ENCODE peak calls at places on chromosomes 6 and 20, in seven cellular contexts. B, K, L, P, O, C and V are unnamed samples.

GRCh38 chr20:58005581-58006345 is 222.7 kb downstream of the ANKRD60 start:
- DNase-seq in O (no peak), P (no peak), C (no peak), B (no peak), K (no peak), L (no peak), V (no peak)

GRCh38 chr6:111715321-111715720 is 109.6 kb upstream of the TRAF3IP2 start:
- DNase-seq in C (no peak), P (no peak), L (no peak), O (no peak), K (no peak), B (no peak), V (no peak)

GRCh38 chr20:44181611-44182010 is 5.4 kb downstream of the JPH2 start:
- DNase-seq in L (no peak), P (no peak), O (no peak), K (no peak), B (no peak), C (no peak), V (no peak)

GRCh38 chr20:50516180-50516934 is 6.2 kb downstream of the PTPN1 start:
- DNase-seq in O (no peak), P (no peak), K (no peak), B (no peak), C (no peak), L (peak; percentile 69), V (no peak)

GRCh38 chr6:157644043-157644810 is 178.8 kb upstream of the SNX9 start:
- DNase-seq in O (no peak), P (no peak), B (peak; percentile 37), C (no peak), K (no peak), L (no peak), V (peak; percentile 39)

GRCh38 chr6:27452496-27452897 is 20.4 kb downstream of the ZNF184 start:
- DNase-seq in K (no peak), C (peak; percentile 5), B (peak; percentile 21), P (no peak), L (peak; percentile 26), O (no peak), V (no peak)

GRCh38 chr6:10418862-10419748 is 4.2 kb upstream of the TFAP2A start:
- DNase-seq in C (peak; percentile 47), B (no peak), P (no peak), L (no peak), K (peak; percentile 95), O (peak; percentile 82), V (peak; percentile 95)

GRCh38 chr20:14992071-14992654 is 654.8 kb upstream of the FLRT3 start:
- DNase-seq in P (no peak), O (no peak), C (no peak), K (no peak), B (peak; percentile 2), L (no peak), V (peak; percentile 72)

GRCh38 chr20:41308726-41309413 is 8.7 kb downstream of the ZHX3 start:
- DNase-seq in P (no peak), C (peak; percentile 61), L (no peak), B (peak; percentile 68), K (no peak), O (no peak), V (no peak)

GRCh38 chr20:34956751-34957472 is 1.2 kb downstream of the MYH7B start:
- DNase-seq in B (no peak), P (no peak), K (no peak), L (no peak), C (no peak), O (no peak), V (no peak)

GRCh38 chr6:101607286-101607685 is 213.8 kb downstream of the GRIK2 start:
- DNase-seq in K (no peak), O (no peak), C (no peak), P (no peak), B (no peak), L (no peak), V (no peak)

DNA sequence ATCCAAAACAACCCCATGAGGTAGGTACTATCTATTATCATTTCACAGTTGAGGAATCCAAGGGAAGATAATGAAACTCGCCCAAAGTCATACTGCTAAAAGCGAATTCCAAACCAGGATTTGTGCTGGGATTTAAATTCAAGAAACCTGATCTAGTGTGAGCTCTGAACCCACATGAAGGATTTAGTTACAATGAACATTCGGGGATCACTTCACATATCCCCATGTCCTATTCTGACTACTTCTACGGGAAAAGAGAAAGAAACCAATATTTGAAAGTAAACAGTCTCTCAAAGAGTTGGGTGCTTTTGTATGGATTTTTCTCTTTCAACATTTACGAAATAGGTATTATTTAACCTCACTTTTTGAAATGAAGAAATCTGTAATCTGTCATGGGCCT is 12.9 kb downstream of the RANBP9 start:
- DNase-seq in O (no peak), P (no peak), K (peak; percentile 45), B (no peak), C (no peak), L (no peak), V (no peak)
- H3K4me1 ChIP-seq in O (no peaks in the 10 kb centered on the region), P (peaks cover 25% of the 10 kb centered on the region), K (peaks cover 26% of the 10 kb centered on the region), B (peaks cover 8% of the 10 kb centered on the region), C (peaks cover 12% of the 10 kb centered on the region), L (peaks cover 21% of the 10 kb centered on the region), V (peaks cover 6% of the 10 kb centered on the region)

DNA sequence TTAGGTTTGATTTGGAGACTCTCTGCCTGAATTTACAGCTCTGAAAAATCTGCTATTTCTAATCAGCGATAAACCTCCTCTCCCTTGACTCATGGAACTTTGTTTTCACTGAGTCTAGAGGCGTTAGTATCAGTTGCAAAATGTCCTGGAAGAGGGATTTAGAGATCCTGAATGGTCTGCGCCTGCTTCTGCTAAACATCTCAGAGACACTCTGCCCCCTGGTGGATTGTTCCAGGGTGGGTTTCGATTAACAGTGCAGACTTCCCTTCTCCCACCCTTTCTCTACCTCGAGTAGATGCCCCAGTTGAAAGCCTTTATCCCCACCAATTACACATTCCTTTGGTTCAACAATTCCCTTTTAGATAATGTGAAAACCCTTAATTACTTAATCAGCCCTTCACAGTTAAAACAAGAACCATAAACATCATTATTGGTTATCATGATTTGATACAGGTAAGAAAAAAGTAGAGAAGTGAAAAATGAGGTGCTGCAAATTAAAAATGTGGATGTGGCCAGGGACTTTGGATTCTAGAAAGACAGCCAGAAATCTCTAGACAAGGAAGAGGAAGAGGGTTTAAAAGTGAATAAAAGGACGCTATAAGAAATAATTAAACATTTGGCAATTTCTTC is 5.5 kb downstream of the HTR1B start:
- DNase-seq in B (peak; percentile 95), K (peak; percentile 95), O (peak; percentile 89), P (peak; percentile 30), C (peak; percentile 97), L (peak; percentile 41), V (peak; percentile 75)
- H2AFZ ChIP-seq in B (no peak overlapping the region), K (no peak overlapping the region), O (no peak overlapping the region), P (peak overlapping the region; percentile 12), C (peak overlapping the region; percentile 59), L (no peak overlapping the region), V (peak overlapping the region; percentile 26)

DNA sequence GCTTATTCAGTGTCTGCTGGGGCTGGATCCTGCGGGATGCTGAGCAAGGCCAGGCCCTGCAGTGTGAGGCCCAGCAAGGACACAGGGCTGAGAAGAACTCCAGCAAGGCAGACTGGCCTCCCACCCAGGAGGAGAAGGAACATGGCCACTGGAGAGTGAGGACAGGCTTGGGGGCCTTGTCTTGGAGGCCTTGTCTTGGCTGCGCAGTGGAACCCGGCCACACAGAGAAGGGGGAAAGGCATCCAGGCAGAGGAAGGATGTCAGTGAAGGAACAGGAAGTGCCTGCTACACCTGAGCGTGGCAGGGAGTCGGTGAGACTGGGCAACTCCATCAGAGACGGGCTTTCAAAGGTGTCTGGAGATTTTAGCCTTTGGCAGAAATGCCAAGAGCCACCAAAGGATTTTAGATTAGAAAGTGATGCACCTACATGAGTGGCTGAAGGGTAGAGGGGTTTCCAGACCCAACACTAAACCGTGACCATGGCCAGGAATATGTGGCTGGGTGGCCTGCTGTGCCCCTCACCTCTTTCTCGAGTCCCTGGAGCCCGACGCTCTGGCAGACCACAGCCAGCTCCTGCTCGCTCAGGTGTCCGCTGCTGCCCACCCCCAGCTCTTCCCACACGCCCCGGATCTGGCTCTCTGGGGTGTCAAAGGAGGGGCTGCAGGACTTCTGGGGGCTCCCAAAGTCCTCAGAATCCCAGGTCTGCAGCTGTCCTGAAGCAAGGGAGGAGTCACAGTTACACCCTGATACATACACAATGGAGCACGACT is 80.8 kb downstream of the NINL start:
- DNase-seq in B (no peak), L (no peak), P (no peak), O (no peak), C (no peak), K (no peak), V (no peak)
- H3K4me1 ChIP-seq in B (peaks cover 6% of the 10 kb centered on the region), L (no peaks in the 10 kb centered on the region), P (no peaks in the 10 kb centered on the region), O (peaks cover 9% of the 10 kb centered on the region), C (peaks cover 10% of the 10 kb centered on the region), K (no peaks in the 10 kb centered on the region), V (peaks cover 3% of the 10 kb centered on the region)

GRCh38 chr6:44512868-44513641 is 125.5 kb downstream of the CDC5L start:
- DNase-seq in C (no peak), O (no peak), L (peak; percentile 3), B (peak; percentile 41), K (no peak), P (no peak), V (peak; percentile 21)
- H2AFZ ChIP-seq in C (no peak overlapping the region), O (no peak overlapping the region), L (no peak overlapping the region), B (no peak overlapping the region), K (no peak overlapping the region), P (no peak overlapping the region), V (peak overlapping the region; percentile 3)

DNA sequence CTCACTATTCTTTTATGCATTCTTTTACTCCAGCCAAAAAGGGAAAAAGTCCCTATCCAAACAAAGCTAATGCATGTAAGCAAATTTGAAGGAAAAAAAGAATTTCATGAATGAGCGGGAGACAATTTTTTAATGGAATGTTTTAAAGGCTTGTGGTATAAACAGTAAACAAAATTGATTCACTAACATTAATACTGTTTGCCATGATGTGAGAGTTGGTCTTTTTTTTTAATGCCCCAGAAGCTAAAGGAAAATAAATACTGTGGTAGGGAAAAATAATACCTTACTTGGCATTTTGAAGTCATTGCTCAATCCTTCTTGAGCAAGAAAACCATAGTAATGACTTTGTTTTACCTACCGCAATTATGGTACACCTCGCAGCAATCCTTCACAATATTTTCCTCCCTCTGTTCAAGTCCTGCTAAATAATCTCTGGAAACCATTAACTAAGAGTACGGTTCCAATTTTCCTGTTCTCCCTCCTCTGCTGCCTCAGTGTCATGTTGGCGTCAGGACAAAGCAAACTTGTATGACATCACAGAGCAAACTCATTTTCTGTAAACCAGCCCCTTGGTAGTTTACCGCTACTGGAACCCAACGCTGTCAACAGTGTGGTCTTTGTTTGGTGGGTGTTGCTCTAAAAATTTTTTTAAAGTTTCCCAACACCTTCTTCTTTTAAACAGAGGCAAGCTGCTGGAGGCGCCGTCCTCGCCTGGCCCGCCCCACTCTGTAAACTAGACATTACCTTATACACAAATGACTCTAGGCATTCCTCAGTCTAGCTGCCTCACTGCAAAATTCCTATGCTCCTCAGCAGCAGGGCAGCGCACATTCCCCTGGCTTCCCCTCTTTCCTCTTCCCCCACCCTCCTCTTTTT is 78.8 kb downstream of the BACH2 start:
- DNase-seq in B (no peak), K (no peak), C (no peak), L (no peak), O (no peak), P (no peak), V (no peak)
- H3K4me1 ChIP-seq in B (peaks cover 12% of the 10 kb centered on the region), K (peaks cover 51% of the 10 kb centered on the region), C (peaks cover 19% of the 10 kb centered on the region), L (peaks cover 89% of the 10 kb centered on the region), O (peaks cover 42% of the 10 kb centered on the region), P (peaks cover 52% of the 10 kb centered on the region), V (peaks cover 23% of the 10 kb centered on the region)

DNA sequence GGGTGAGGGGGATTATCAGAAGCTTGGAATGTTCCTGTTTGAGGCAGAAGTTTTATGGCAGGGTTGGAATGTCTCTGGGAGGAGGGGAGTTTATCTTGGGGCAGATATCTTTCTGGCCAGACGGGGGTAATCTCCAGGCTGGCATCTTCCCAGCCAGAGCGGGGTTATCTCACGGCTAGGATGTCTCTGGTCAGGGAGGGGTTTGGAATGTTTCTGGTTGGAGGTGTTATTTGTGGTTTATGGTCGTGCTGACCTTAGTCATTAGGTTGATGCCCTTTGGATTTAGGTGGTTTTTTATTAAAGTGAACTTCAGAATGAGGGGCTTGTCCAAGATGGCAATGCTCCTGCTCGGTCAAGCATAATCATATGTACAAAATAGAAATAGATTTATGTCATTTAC is 14.8 kb downstream of the PGK2 start:
- DNase-seq in L (no peak), K (no peak), C (no peak), O (no peak), P (no peak), B (no peak), V (no peak)
- H2AFZ ChIP-seq in L (no peak overlapping the region), K (no peak overlapping the region), C (no peak overlapping the region), O (no peak overlapping the region), P (no peak overlapping the region), B (no peak overlapping the region), V (no peak overlapping the region)